ENCODE peak calls at places on chromosome 1, in nine cellular contexts. C, S, X, M, B, Z, L, K and N are unnamed samples.

GRCh38 chr1:91807921-91808620 is 77.9 kb downstream of the TGFBR3 start:
- DNase-seq in X (no peak), B (no peak), Z (no peak), S (no peak), C (no peak), M (no peak), L (no peak), K (no peak), N (no peak)

GRCh38 chr1:184513966-184514365 is 127.1 kb downstream of the C1orf21 start:
- DNase-seq in Z (no peak), L (peak; percentile 63), B (peak; percentile 50), S (peak; percentile 71), X (no peak), K (peak; percentile 69), M (no peak), C (no peak), N (peak; percentile 77)

GRCh38 chr1:173469656-173470055 is 7.5 kb upstream of the PRDX6 start:
- DNase-seq in Z (no peak), L (no peak), K (no peak), M (no peak), B (no peak), X (no peak), C (no peak), S (no peak), N (no peak)

GRCh38 chr1:169109561-169110134 is 3.2 kb downstream of the ATP1B1 start:
- DNase-seq in L (peak; percentile 96), Z (no peak), B (peak; percentile 80), M (no peak), X (peak; percentile 49), K (peak; percentile 93), C (no peak), S (peak; percentile 92), N (peak; percentile 87)

GRCh38 chr1:187928288-187928687 is 1099.5 kb downstream of the PLA2G4A start:
- DNase-seq in B (peak; percentile 19), X (no peak), M (no peak), K (peak; percentile 38), S (peak; percentile 36), Z (peak; percentile 5), L (peak; percentile 43), C (peak; percentile 47), N (peak; percentile 72)

GRCh38 chr1:117660266-117660973 is 54.6 kb downstream of the TENT5C start:
- DNase-seq in Z (no peak), L (no peak), S (no peak), B (no peak), C (no peak), M (no peak), X (no peak), K (no peak), N (no peak)

GRCh38 chr1:201769966-201770365 is 59.0 kb upstream of the IPO9 start:
- DNase-seq in X (peak; percentile 80), C (no peak), M (no peak), L (no peak), S (peak; percentile 81), Z (peak; percentile 85), K (no peak), B (peak; percentile 71), N (no peak)

GRCh38 chr1:208201241-208201640 is 42.9 kb downstream of the PLXNA2 start:
- DNase-seq in X (peak; percentile 68), B (peak; percentile 95), C (no peak), L (peak; percentile 92), Z (peak; percentile 82), K (peak; percentile 86), S (peak; percentile 91), M (no peak), N (peak; percentile 87)

GRCh38 chr1:93613895-93614294 is 67.7 kb downstream of the BCAR3 start:
- DNase-seq in X (no peak), C (no peak), S (peak; percentile 65), B (no peak), Z (no peak), K (no peak), M (peak; percentile 60), L (no peak), N (no peak)

GRCh38 chr1:27527857-27528700 is 38.1 kb upstream of the WASF2 start:
- DNase-seq in C (peak; percentile 91), S (no peak), X (peak; percentile 58), K (peak; percentile 74), M (peak; percentile 93), Z (no peak), B (no peak), L (peak; percentile 39), N (peak; percentile 82)

GRCh38 chr1:201268604-201269151 is 14.6 kb upstream of the PKP1 start:
- DNase-seq in B (peak; percentile 75), C (no peak), L (peak; percentile 51), K (peak; percentile 89), X (no peak), Z (peak; percentile 86), M (peak; percentile 19), S (peak; percentile 84), N (peak; percentile 93)

GRCh38 chr1:3431686-3432085 is 22.8 kb upstream of the ARHGEF16 start:
- DNase-seq in L (no peak), M (no peak), S (no peak), B (no peak), X (no peak), Z (no peak), C (no peak), K (no peak), N (no peak)

GRCh38 chr1:8664887-8665286 is 152.6 kb downstream of the RERE start:
- DNase-seq in B (no peak), X (no peak), C (no peak), K (no peak), Z (no peak), L (no peak), M (no peak), S (no peak), N (no peak)

GRCh38 chr1:92244376-92244775 is 26.7 kb downstream of the C1orf146 start:
- DNase-seq in K (no peak), S (peak; percentile 28), L (no peak), X (no peak), Z (peak; percentile 26), M (no peak), B (no peak), C (no peak), N (no peak)

GRCh38 chr1:942411-942821 is 16.6 kb downstream of the NOC2L start:
- DNase-seq in B (peak; percentile 69), Z (no peak), C (peak; percentile 92), X (no peak), K (no peak), M (no peak), L (no peak), S (no peak), N (no peak)

GRCh38 chr1:39427369-39427768 is 64.1 kb upstream of the BMP8A start:
- DNase-seq in X (no peak), M (no peak), C (no peak), S (no peak), L (no peak), B (no peak), Z (no peak), K (no peak), N (no peak)